ENCODE peak calls at places on chromosomes 11 and 22, in ten cellular contexts. B, S, I, C, G, X, F, D, H and O are unnamed samples.

GRCh38 chr11:10181811-10182210 is 112.2 kb downstream of the SBF2 start:
- DNase-seq in D (peak), I (no peak), G (no peak), B (no peak), C (no peak), S (no peak), F (no peak), X (no peak), H (no peak), O (no peak)

GRCh38 chr22:50678651-50679521 is 6.3 kb downstream of the SHANK3 start:
- DNase-seq in F (no peak), X (no peak), C (no peak), H (no peak), S (no peak), G (no peak), I (no peak), D (no peak), B (no peak), O (no peak)

GRCh38 chr22:50074056-50074455 is 11.2 kb downstream of the MLC1 start:
- DNase-seq in I (no peak), B (no peak), F (no peak), C (no peak), G (peak), D (peak), H (no peak), S (no peak), X (no peak), O (no peak)

GRCh38 chr11:26993965-26994446 is at the start of gene FIBIN:
- DNase-seq in C (no peak), I (peak), F (no peak), S (peak), D (peak), X (no peak), B (peak), H (no peak), G (peak), O (peak)

GRCh38 chr22:38348751-38349496 is 31.7 kb upstream of the CSNK1E start:
- DNase-seq in F (no peak), D (no peak), C (no peak), B (no peak), I (no peak), G (peak), S (no peak), X (no peak), H (no peak), O (no peak)

GRCh38 chr22:33909075-33909458 is 11.2 kb downstream of the LARGE1 start:
- DNase-seq in X (no peak), G (no peak), H (no peak), S (no peak), C (no peak), I (no peak), F (no peak), B (no peak), D (no peak), O (peak)

GRCh38 chr11:61700221-61700620 is 20.0 kb downstream of the DAGLA start:
- DNase-seq in D (no peak), F (no peak), C (no peak), G (peak), S (no peak), X (no peak), B (no peak), I (no peak), H (no peak), O (no peak)

GRCh38 chr22:25451480-25452114 is 112.9 kb upstream of the GRK3 start:
- DNase-seq in B (no peak), X (no peak), S (no peak), I (no peak), C (no peak), G (no peak), D (no peak), F (no peak), H (no peak), O (no peak)

GRCh38 chr11:5234390-5234834 is at the start of gene HBD:
- DNase-seq in G (no peak), D (no peak), B (no peak), F (no peak), C (no peak), H (no peak), X (no peak), S (no peak), I (no peak), O (no peak)

GRCh38 chr11:78295991-78296930 is 107.5 kb downstream of the USP35 start:
- DNase-seq in S (no peak), B (no peak), D (no peak), I (no peak), H (no peak), X (no peak), C (no peak), G (no peak), F (no peak), O (no peak)

GRCh38 chr22:43476751-43477150 is 64.9 kb downstream of the MPPED1 start:
- DNase-seq in X (no peak), H (no peak), G (no peak), I (no peak), B (no peak), F (no peak), C (no peak), D (no peak), S (no peak), O (no peak)

GRCh38 chr22:41966607-41967240 is 2.5 kb upstream of the SEPTIN3 start:
- DNase-seq in X (no peak), G (peak), I (no peak), F (no peak), D (peak), H (peak), B (no peak), S (no peak), C (no peak), O (no peak)

GRCh38 chr22:37640591-37641250 is 1.3 kb downstream of the SH3BP1 start:
- DNase-seq in G (no peak), F (no peak), C (no peak), S (no peak), B (no peak), X (no peak), H (peak), I (no peak), D (no peak), O (no peak)

GRCh38 chr22:22712092-22712658 is 67.8 kb downstream of the GGTLC2 start:
- DNase-seq in F (no peak), S (no peak), B (peak), X (no peak), G (no peak), D (no peak), H (no peak), C (no peak), I (no peak), O (no peak)

GRCh38 chr11:101357771-101358170 is 226.0 kb downstream of the TRPC6 start:
- DNase-seq in F (no peak), S (no peak), D (no peak), C (no peak), H (no peak), I (no peak), B (no peak), X (no peak), G (no peak), O (no peak)

GRCh38 chr11:31045335-31045734 is 324.2 kb downstream of the DCDC1 start:
- DNase-seq in S (no peak), G (no peak), B (no peak), H (no peak), I (no peak), C (no peak), X (peak), D (peak), F (no peak), O (no peak)

GRCh38 chr22:36761553-36762240 is 14.2 kb downstream of the IFT27 start:
- DNase-seq in G (peak), H (no peak), X (no peak), D (no peak), F (no peak), S (no peak), B (peak), C (no peak), I (no peak), O (peak)

GRCh38 chr11:91776660-91777059 is 448.0 kb upstream of the FAT3 start:
- DNase-seq in X (no peak), C (no peak), B (no peak), H (no peak), F (no peak), S (no peak), D (no peak), I (no peak), G (no peak), O (no peak)

GRCh38 chr22:43747877-43748276 is 64.2 kb downstream of the EFCAB6 start:
- DNase-seq in D (no peak), I (no peak), X (no peak), B (no peak), H (no peak), C (no peak), S (no peak), G (no peak), F (no peak), O (no peak)

GRCh38 chr11:115391598-115391997 is 112.6 kb downstream of the CADM1 start:
- DNase-seq in C (no peak), I (no peak), G (peak), S (no peak), H (no peak), X (peak), B (no peak), D (peak), F (no peak), O (no peak)

GRCh38 chr11:44729718-44730117 is 3.0 kb downstream of the TSPAN18 start:
- DNase-seq in H (no peak), C (no peak), S (no peak), B (no peak), F (no peak), X (no peak), I (no peak), G (no peak), D (no peak), O (no peak)

GRCh38 chr11:74465291-74465708 is 2.0 kb downstream of the KCNE3 start:
- DNase-seq in H (no peak), X (no peak), G (no peak), S (no peak), I (peak), B (no peak), C (no peak), F (no peak), D (no peak), O (no peak)

GRCh38 chr11:134466035-134466908 is 54.2 kb upstream of the B3GAT1 start:
- DNase-seq in D (peak), H (no peak), I (no peak), F (no peak), G (peak), C (no peak), B (no peak), S (no peak), X (no peak), O (no peak)

GRCh38 chr11:8202428-8203160 is 33.8 kb upstream of the RIC3 start:
- DNase-seq in H (no peak), F (no peak), G (peak), B (peak), S (no peak), X (no peak), I (no peak), D (no peak), C (no peak), O (no peak)

GRCh38 chr11:536841-537621 is at the start of gene LRRC56:
- DNase-seq in D (peak), G (peak), H (peak), S (peak), I (peak), C (peak), X (peak), B (no peak), F (peak), O (peak)

GRCh38 chr11:2977113-2977512 is 15.0 kb downstream of the NAP1L4 start:
- DNase-seq in S (no peak), F (no peak), G (no peak), D (no peak), B (no peak), C (no peak), H (no peak), I (no peak), X (no peak), O (no peak)

GRCh38 chr22:38017272-38017920 is 33.0 kb upstream of the SOX10 start:
- DNase-seq in B (no peak), I (no peak), D (no peak), F (no peak), C (no peak), X (no peak), H (no peak), S (peak), G (no peak), O (peak)

GRCh38 chr11:28517621-28518020 is 409.4 kb downstream of the METTL15 start:
- DNase-seq in I (no peak), C (no peak), F (no peak), G (no peak), B (no peak), S (no peak), H (no peak), X (no peak), D (no peak), O (no peak)

GRCh38 chr11:76510060-76511047 is 65.5 kb downstream of the EMSY start:
- DNase-seq in H (no peak), D (peak), X (no peak), G (peak), I (no peak), S (no peak), C (no peak), B (no peak), F (no peak), O (no peak)

GRCh38 chr11:77143405-77144020 is 15.5 kb downstream of the MYO7A start:
- DNase-seq in B (no peak), D (no peak), G (no peak), X (no peak), H (no peak), S (no peak), C (no peak), I (no peak), F (no peak), O (no peak)

GRCh38 chr11:133830931-133831907 is 14.1 kb downstream of the SPATA19 start:
- DNase-seq in I (no peak), B (peak), X (peak), D (peak), F (no peak), H (no peak), C (no peak), G (peak), S (no peak), O (no peak)